ENCODE peak calls at places on chromosomes 12 and 14, in five cellular contexts. One of them, this sample, is unnamed.
A peak's percentile ranks its signal among the peaks of the same experiment; 100 is the strongest.

GRCh38 chr12:64633940-64634337 is 23.6 kb downstream of the RASSF3 start:
- DNase-seq in GM12878: no peak
- DNase-seq in SK-N-SH: no peak
- DNase-seq in K562: no peak
- DNase-seq in HepG2: peak; percentile 88
- DNase-seq in this sample: no peak

GRCh38 chr14:94354638-94355185 is 31.6 kb upstream of the SERPINA6 start:
- DNase-seq in GM12878: no peak
- DNase-seq in SK-N-SH: no peak
- DNase-seq in K562: no peak
- DNase-seq in HepG2: no peak
- DNase-seq in this sample: no peak

GRCh38 chr14:104510216-104510615 is 69.3 kb upstream of the C14orf180 start:
- DNase-seq in GM12878: no peak
- DNase-seq in SK-N-SH: peak; percentile 80
- DNase-seq in K562: no peak
- DNase-seq in HepG2: no peak
- DNase-seq in this sample: no peak

GRCh38 chr12:22641353-22642053 is 16.5 kb downstream of the ETNK1 start:
- DNase-seq in GM12878: no peak
- DNase-seq in SK-N-SH: no peak
- DNase-seq in K562: no peak
- DNase-seq in HepG2: no peak
- DNase-seq in this sample: no peak

GRCh38 chr14:89025581-89026236 is 201.3 kb downstream of the TTC8 start:
- DNase-seq in GM12878: no peak
- DNase-seq in SK-N-SH: no peak
- DNase-seq in K562: no peak
- DNase-seq in HepG2: no peak
- DNase-seq in this sample: no peak

GRCh38 chr12:78385541-78385940 is 479.0 kb upstream of the SYT1 start:
- DNase-seq in GM12878: no peak
- DNase-seq in SK-N-SH: no peak
- DNase-seq in K562: no peak
- DNase-seq in HepG2: no peak
- DNase-seq in this sample: no peak

GRCh38 chr12:15180325-15180724 is 40.9 kb downstream of the RERG start:
- DNase-seq in GM12878: no peak
- DNase-seq in SK-N-SH: no peak
- DNase-seq in K562: no peak
- DNase-seq in HepG2: no peak
- DNase-seq in this sample: no peak

GRCh38 chr14:71304588-71305133 is 397.4 kb downstream of the PCNX1 start:
- DNase-seq in GM12878: no peak
- DNase-seq in SK-N-SH: no peak
- DNase-seq in K562: no peak
- DNase-seq in HepG2: no peak
- DNase-seq in this sample: no peak

GRCh38 chr12:54411398-54412241 is 7.4 kb downstream of the ITGA5 start:
- DNase-seq in GM12878: no peak
- DNase-seq in SK-N-SH: no peak
- DNase-seq in K562: peak; percentile 75
- DNase-seq in HepG2: no peak
- DNase-seq in this sample: no peak

GRCh38 chr12:117100851-117101673 is 1.8 kb upstream of the TESC start:
- DNase-seq in GM12878: no peak
- DNase-seq in SK-N-SH: no peak
- DNase-seq in K562: no peak
- DNase-seq in HepG2: no peak
- DNase-seq in this sample: no peak

GRCh38 chr14:59511916-59512530 is 27.7 kb downstream of the JKAMP start:
- DNase-seq in GM12878: no peak
- DNase-seq in SK-N-SH: peak; percentile 61
- DNase-seq in K562: no peak
- DNase-seq in HepG2: no peak
- DNase-seq in this sample: peak; percentile 68

GRCh38 chr12:112906712-112907414 is at the start of gene OAS1:
- DNase-seq in GM12878: peak; percentile 89
- DNase-seq in SK-N-SH: peak; percentile 59
- DNase-seq in K562: no peak
- DNase-seq in HepG2: peak; percentile 72
- DNase-seq in this sample: no peak

GRCh38 chr14:29035129-29035528 is 268.5 kb downstream of the FOXG1 start:
- DNase-seq in GM12878: no peak
- DNase-seq in SK-N-SH: no peak
- DNase-seq in K562: no peak
- DNase-seq in HepG2: no peak
- DNase-seq in this sample: no peak

GRCh38 chr14:89186850-89187376 is 230.1 kb downstream of the FOXN3 start:
- DNase-seq in GM12878: no peak
- DNase-seq in SK-N-SH: no peak
- DNase-seq in K562: no peak
- DNase-seq in HepG2: no peak
- DNase-seq in this sample: no peak

GRCh38 chr12:58441483-58441882 is 478.8 kb downstream of the LRIG3 start:
- DNase-seq in GM12878: no peak
- DNase-seq in SK-N-SH: no peak
- DNase-seq in K562: no peak
- DNase-seq in HepG2: no peak
- DNase-seq in this sample: no peak

GRCh38 chr12:69007166-69007857 is 74.3 kb upstream of the CPM start:
- DNase-seq in GM12878: no peak
- DNase-seq in SK-N-SH: no peak
- DNase-seq in K562: no peak
- DNase-seq in HepG2: no peak
- DNase-seq in this sample: no peak

GRCh38 chr12:58540480-58541299 is 379.6 kb downstream of the LRIG3 start:
- DNase-seq in GM12878: peak; percentile 3
- DNase-seq in SK-N-SH: peak; percentile 36
- DNase-seq in K562: no peak
- DNase-seq in HepG2: peak; percentile 60
- DNase-seq in this sample: peak; percentile 73

GRCh38 chr12:3456809-3457208 is 34.2 kb upstream of the PRMT8 start:
- DNase-seq in GM12878: no peak
- DNase-seq in SK-N-SH: peak; percentile 30
- DNase-seq in K562: no peak
- DNase-seq in HepG2: peak; percentile 5
- DNase-seq in this sample: peak; percentile 17

GRCh38 chr12:3341594-3341993 is 149.4 kb upstream of the PRMT8 start:
- DNase-seq in GM12878: no peak
- DNase-seq in SK-N-SH: no peak
- DNase-seq in K562: no peak
- DNase-seq in HepG2: no peak
- DNase-seq in this sample: no peak

GRCh38 chr14:91149462-91149861 is 35.6 kb downstream of the DGLUCY start:
- DNase-seq in GM12878: no peak
- DNase-seq in SK-N-SH: no peak
- DNase-seq in K562: peak; percentile 32
- DNase-seq in HepG2: peak; percentile 92
- DNase-seq in this sample: no peak

GRCh38 chr14:80973918-80974317 is 18.5 kb downstream of the TSHR start:
- DNase-seq in GM12878: no peak
- DNase-seq in SK-N-SH: no peak
- DNase-seq in K562: no peak
- DNase-seq in HepG2: no peak
- DNase-seq in this sample: no peak

GRCh38 chr14:102019141-102019540 is 54.8 kb downstream of the DYNC1H1 start:
- DNase-seq in GM12878: no peak
- DNase-seq in SK-N-SH: no peak
- DNase-seq in K562: no peak
- DNase-seq in HepG2: no peak
- DNase-seq in this sample: no peak

GRCh38 chr14:80135305-80136088 is 75.8 kb downstream of the DIO2 start:
- DNase-seq in GM12878: no peak
- DNase-seq in SK-N-SH: no peak
- DNase-seq in K562: no peak
- DNase-seq in HepG2: no peak
- DNase-seq in this sample: no peak

GRCh38 chr14:83483063-83483462 is 1949.4 kb upstream of the SEL1L start:
- DNase-seq in GM12878: no peak
- DNase-seq in SK-N-SH: no peak
- DNase-seq in K562: no peak
- DNase-seq in HepG2: no peak
- DNase-seq in this sample: no peak

GRCh38 chr12:113477842-113478215 is 6.2 kb upstream of the LHX5 start:
- DNase-seq in GM12878: no peak
- DNase-seq in SK-N-SH: peak; percentile 24
- DNase-seq in K562: no peak
- DNase-seq in HepG2: no peak
- DNase-seq in this sample: no peak

GRCh38 chr12:132263451-132264065 is 65.8 kb downstream of the GALNT9 start:
- DNase-seq in GM12878: no peak
- DNase-seq in SK-N-SH: no peak
- DNase-seq in K562: no peak
- DNase-seq in HepG2: no peak
- DNase-seq in this sample: no peak

DNA sequence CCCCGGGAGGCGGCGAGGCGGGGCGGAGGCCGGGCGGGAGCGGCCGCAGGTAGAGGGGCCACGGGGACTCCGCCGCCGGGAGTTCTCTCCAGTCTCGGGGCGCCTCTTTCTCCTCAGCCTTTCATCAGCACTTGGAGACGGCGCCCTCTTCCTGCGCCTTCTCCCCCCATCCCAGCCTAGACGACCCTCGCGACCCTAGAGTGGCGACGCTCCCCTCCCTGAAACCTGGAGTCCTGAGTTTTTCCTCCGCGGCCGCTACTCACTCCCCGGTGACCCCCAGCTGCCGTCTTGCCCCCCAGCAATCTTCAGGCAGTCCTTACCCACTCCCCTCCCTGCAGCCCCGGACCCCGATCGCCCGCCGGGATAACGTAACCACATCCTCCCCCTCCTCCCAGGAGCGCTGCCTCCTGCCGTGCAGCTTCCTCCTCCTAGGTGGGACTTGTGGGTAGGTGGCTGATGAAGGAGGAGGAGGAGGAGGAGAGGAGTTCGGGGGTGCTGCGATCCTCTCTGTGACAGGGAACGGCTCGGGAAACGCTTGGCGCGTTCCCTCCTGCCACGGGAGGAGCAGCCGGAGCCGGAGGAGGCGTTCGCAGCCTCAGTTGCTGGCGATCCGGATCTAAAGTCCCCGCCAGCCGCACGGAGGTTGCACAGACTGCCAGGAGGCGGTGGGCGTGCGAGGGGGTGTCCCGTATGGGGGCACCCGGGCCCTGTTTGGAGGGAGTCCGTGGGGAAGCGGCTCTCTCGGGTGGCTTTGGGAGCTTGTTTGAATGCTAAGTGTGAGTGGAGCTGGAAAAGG is 889 bp downstream of the PLEKHA5 start:
- DNase-seq in GM12878: no peak
- DNase-seq in SK-N-SH: peak; percentile 69
- DNase-seq in K562: peak; percentile 43
- DNase-seq in HepG2: no peak
- DNase-seq in this sample: peak; percentile 33
- TF ChIP-seq FOXM1 in GM12878: no peak
- TF ChIP-seq FOXM1 in SK-N-SH: no peak
- TF ChIP-seq FOXM1 in K562: no peak
- TF ChIP-seq FOXM1 in HepG2: no peak
- TF ChIP-seq FOXM1 in this sample: no peak

GRCh38 chr14:51157012-51157411 is 62.1 kb upstream of the TRIM9 start:
- DNase-seq in GM12878: no peak
- DNase-seq in SK-N-SH: peak; percentile 25
- DNase-seq in K562: no peak
- DNase-seq in HepG2: peak; percentile 10
- DNase-seq in this sample: peak; percentile 12
- TF ChIP-seq FOXM1 in GM12878: no peak
- TF ChIP-seq FOXM1 in SK-N-SH: no peak
- TF ChIP-seq FOXM1 in K562: no peak
- TF ChIP-seq FOXM1 in HepG2: no peak
- TF ChIP-seq FOXM1 in this sample: no peak

GRCh38 chr14:52079239-52079956 is 10.5 kb upstream of the NID2 start:
- DNase-seq in GM12878: no peak
- DNase-seq in SK-N-SH: no peak
- DNase-seq in K562: no peak
- DNase-seq in HepG2: peak; percentile 71
- DNase-seq in this sample: no peak
- TF ChIP-seq FOXM1 in GM12878: no peak
- TF ChIP-seq FOXM1 in SK-N-SH: no peak
- TF ChIP-seq FOXM1 in K562: no peak
- TF ChIP-seq FOXM1 in HepG2: no peak
- TF ChIP-seq FOXM1 in this sample: no peak

GRCh38 chr14:72665259-72665658 is 228.6 kb downstream of the DPF3 start:
- DNase-seq in GM12878: no peak
- DNase-seq in SK-N-SH: no peak
- DNase-seq in K562: no peak
- DNase-seq in HepG2: peak; percentile 7
- DNase-seq in this sample: no peak
- TF ChIP-seq FOXM1 in GM12878: no peak
- TF ChIP-seq FOXM1 in SK-N-SH: peak; percentile 61
- TF ChIP-seq FOXM1 in K562: no peak
- TF ChIP-seq FOXM1 in HepG2: no peak
- TF ChIP-seq FOXM1 in this sample: no peak

This sample was measured in HEK293T.